ENCODE peak calls at places on chromosomes 12 and 14, in five cellular contexts. E, S, W, U and K are unnamed samples.

GRCh38 chr12:89863332-89863938 is 154.8 kb upstream of the ATP2B1 start:
- DNase-seq in W (no peak), S (no peak), E (no peak), U (no peak), K (peak)

GRCh38 chr14:49641697-49642129 is 6.7 kb upstream of the DNAAF2 start:
- DNase-seq in U (no peak), E (no peak), W (no peak), S (no peak), K (no peak)

GRCh38 chr12:132143328-132144071 is 619 bp downstream of the DDX51 start:
- DNase-seq in S (no peak), U (no peak), E (no peak), W (peak), K (peak)

GRCh38 chr14:70002589-70003240 is 123.5 kb downstream of the SMOC1 start:
- DNase-seq in S (no peak), U (no peak), E (no peak), W (no peak), K (no peak)

GRCh38 chr12:14418526-14418925 is 53.0 kb downstream of the ATF7IP start:
- DNase-seq in E (no peak), W (no peak), S (no peak), U (peak), K (no peak)

GRCh38 chr12:1993341-1993740 is 10.9 kb downstream of the DCP1B start:
- DNase-seq in W (peak), S (no peak), E (peak), U (peak), K (no peak)

GRCh38 chr12:59181378-59181777 is 261.1 kb upstream of the LRIG3 start:
- DNase-seq in S (no peak), U (peak), E (no peak), W (no peak), K (no peak)

GRCh38 chr12:124484526-124484953 is 82.9 kb downstream of the NCOR2 start:
- DNase-seq in U (no peak), S (peak), W (no peak), E (no peak), K (peak)

GRCh38 chr14:72892103-72892878 is 1.6 kb downstream of the DPF3 start:
- DNase-seq in E (peak), W (no peak), S (no peak), U (peak), K (peak)

GRCh38 chr12:42234970-42235369 is 3.1 kb downstream of the YAF2 start:
- DNase-seq in E (no peak), U (no peak), W (no peak), S (no peak), K (no peak)

GRCh38 chr14:36502558-36503508 is 17.2 kb downstream of the NKX2-1 start:
- DNase-seq in E (no peak), U (no peak), W (no peak), S (no peak), K (no peak)

GRCh38 chr14:61080591-61081010 is 99.6 kb downstream of the SLC38A6 start:
- DNase-seq in U (no peak), S (no peak), E (no peak), W (peak), K (peak)

GRCh38 chr14:33692762-33693161 is 258.1 kb downstream of the EGLN3 start:
- DNase-seq in W (no peak), E (no peak), U (peak), S (no peak), K (no peak)

GRCh38 chr12:50971946-50972345 is 19.6 kb downstream of the HIGD1C start:
- DNase-seq in U (no peak), S (no peak), W (no peak), E (no peak), K (no peak)

GRCh38 chr14:68822132-68822651 is 29.3 kb upstream of the ZFP36L1 start:
- DNase-seq in S (no peak), W (no peak), U (no peak), E (no peak), K (peak)

GRCh38 chr12:21696603-21697002 is 39.0 kb upstream of the LDHB start:
- DNase-seq in W (no peak), U (no peak), E (no peak), S (no peak), K (no peak)

GRCh38 chr12:81992461-81992860 is 233.3 kb upstream of the PPFIA2 start:
- DNase-seq in U (no peak), S (no peak), W (no peak), E (no peak), K (no peak)

GRCh38 chr14:95436348-95436747 is 80.1 kb downstream of the SYNE3 start:
- DNase-seq in E (no peak), U (no peak), W (no peak), S (no peak), K (no peak)

GRCh38 chr12:106879612-106880011 is 76.1 kb upstream of the TMEM263 start:
- DNase-seq in S (no peak), E (no peak), W (no peak), U (no peak), K (no peak)

GRCh38 chr12:131066207-131066885 is 112.6 kb downstream of the ADGRD1 start:
- DNase-seq in S (peak), U (no peak), E (no peak), W (no peak), K (no peak)

GRCh38 chr12:127507336-127507735 is 759.6 kb upstream of the TMEM132C start:
- DNase-seq in E (no peak), U (no peak), W (no peak), S (no peak), K (no peak)

GRCh38 chr12:126772171-126772864 is 1494.7 kb upstream of the TMEM132C start:
- DNase-seq in U (peak), S (no peak), W (no peak), E (peak), K (peak)

GRCh38 chr12:109764123-109764522 is 50.5 kb downstream of the FAM222A start:
- DNase-seq in U (no peak), S (no peak), W (no peak), E (no peak), K (no peak)

GRCh38 chr12:92080390-92081285 is 65.0 kb downstream of the BTG1 start:
- DNase-seq in U (peak), S (no peak), E (peak), W (peak), K (peak)

GRCh38 chr12:104682790-104683279 is 226.1 kb downstream of the CHST11 start:
- DNase-seq in S (no peak), W (no peak), U (no peak), E (no peak), K (peak)

GRCh38 chr12:17866802-17867201 is 223.2 kb downstream of the RERGL start:
- DNase-seq in U (no peak), S (no peak), W (no peak), E (no peak), K (no peak)

GRCh38 chr12:31590730-31591307 is at the start of gene DENND5B:
- DNase-seq in E (peak), W (peak), U (peak), S (peak), K (peak)

GRCh38 chr12:110304061-110304551 is 23.1 kb downstream of the ATP2A2 start:
- DNase-seq in E (no peak), W (no peak), S (no peak), U (peak), K (no peak)

GRCh38 chr12:123389560-123390351 is 5.8 kb downstream of the KMT5A start:
- DNase-seq in E (peak), S (peak), W (peak), U (peak), K (peak)

GRCh38 chr14:69069020-69069421 is 83.9 kb downstream of the DCAF5 start:
- DNase-seq in E (no peak), W (peak), U (no peak), S (no peak), K (no peak)

GRCh38 chr14:49954171-49954631 is 61.3 kb downstream of the ARF6 start:
- DNase-seq in U (peak), E (peak), S (no peak), W (peak), K (no peak)